ENCODE peak calls at places on chromosomes 6 and 20, in four cellular contexts. One of them, this sample, is unnamed.

GRCh38 chr20:25283221-25283951 is 35.5 kb downstream of the PYGB start:
- DNase-seq in left cardiac atrium: peak
- DNase-seq in SK-N-DZ: no peak
- DNase-seq in ACHN: no peak
- DNase-seq in this sample: no peak

GRCh38 chr6:148704539-148704938 is 42.3 kb upstream of the UST start:
- DNase-seq in left cardiac atrium: no peak
- DNase-seq in SK-N-DZ: no peak
- DNase-seq in ACHN: no peak
- DNase-seq in this sample: no peak

GRCh38 chr20:22700387-22700786 is 116.0 kb upstream of the FOXA2 start:
- DNase-seq in left cardiac atrium: no peak
- DNase-seq in SK-N-DZ: no peak
- DNase-seq in ACHN: no peak
- DNase-seq in this sample: no peak

GRCh38 chr6:41705329-41705995 is 29.9 kb downstream of the TFEB start:
- DNase-seq in left cardiac atrium: no peak
- DNase-seq in SK-N-DZ: no peak
- DNase-seq in ACHN: no peak
- DNase-seq in this sample: no peak

GRCh38 chr20:45405566-45406259 is 2.4 kb upstream of the DBNDD2 start:
- DNase-seq in left cardiac atrium: peak
- DNase-seq in SK-N-DZ: peak
- DNase-seq in ACHN: peak
- DNase-seq in this sample: no peak

GRCh38 chr6:106511274-106512047 is 117.8 kb downstream of the RTN4IP1 start:
- DNase-seq in left cardiac atrium: peak
- DNase-seq in SK-N-DZ: no peak
- DNase-seq in ACHN: peak
- DNase-seq in this sample: no peak

GRCh38 chr20:62776692-62777527 is 19.4 kb upstream of the MRGBP start:
- DNase-seq in left cardiac atrium: no peak
- DNase-seq in SK-N-DZ: peak
- DNase-seq in ACHN: peak
- DNase-seq in this sample: no peak

GRCh38 chr6:169997930-169998218 is 246.5 kb downstream of the ERMARD start:
- DNase-seq in left cardiac atrium: no peak
- DNase-seq in SK-N-DZ: no peak
- DNase-seq in ACHN: no peak
- DNase-seq in this sample: no peak

GRCh38 chr20:36854343-36855240 is 21.3 kb upstream of the TLDC2 start:
- DNase-seq in left cardiac atrium: no peak
- DNase-seq in SK-N-DZ: no peak
- DNase-seq in ACHN: no peak
- DNase-seq in this sample: no peak

GRCh38 chr6:169266261-169266660 is 12.6 kb upstream of the THBS2 start:
- DNase-seq in left cardiac atrium: no peak
- DNase-seq in SK-N-DZ: no peak
- DNase-seq in ACHN: no peak
- DNase-seq in this sample: no peak

GRCh38 chr20:9740486-9740885 is 98.4 kb downstream of the PAK5 start:
- DNase-seq in left cardiac atrium: no peak
- DNase-seq in SK-N-DZ: no peak
- DNase-seq in ACHN: no peak
- DNase-seq in this sample: no peak

GRCh38 chr6:108836061-108836460 is 12.2 kb upstream of the ARMC2 start:
- DNase-seq in left cardiac atrium: no peak
- DNase-seq in SK-N-DZ: no peak
- DNase-seq in ACHN: no peak
- DNase-seq in this sample: no peak

GRCh38 chr20:2042400-2042799 is 48.5 kb upstream of the PDYN start:
- DNase-seq in left cardiac atrium: no peak
- DNase-seq in SK-N-DZ: no peak
- DNase-seq in ACHN: peak
- DNase-seq in this sample: no peak

GRCh38 chr20:58372836-58373235 is 16.2 kb upstream of the VAPB start:
- DNase-seq in left cardiac atrium: no peak
- DNase-seq in SK-N-DZ: no peak
- DNase-seq in ACHN: no peak
- DNase-seq in this sample: no peak

GRCh38 chr20:32793059-32793458 is 26.7 kb upstream of the MAPRE1 start:
- DNase-seq in left cardiac atrium: no peak
- DNase-seq in SK-N-DZ: no peak
- DNase-seq in ACHN: no peak
- DNase-seq in this sample: no peak

GRCh38 chr6:143743256-143744166 is 65.7 kb downstream of the PHACTR2 start:
- DNase-seq in left cardiac atrium: no peak
- DNase-seq in SK-N-DZ: no peak
- DNase-seq in ACHN: no peak
- DNase-seq in this sample: no peak

GRCh38 chr20:59776059-59776603 is 157.3 kb downstream of the SYCP2 start:
- DNase-seq in left cardiac atrium: no peak
- DNase-seq in SK-N-DZ: no peak
- DNase-seq in ACHN: no peak
- DNase-seq in this sample: no peak

GRCh38 chr20:35870541-35871307 is 83.6 kb downstream of the SCAND1 start:
- DNase-seq in left cardiac atrium: no peak
- DNase-seq in SK-N-DZ: no peak
- DNase-seq in ACHN: peak
- DNase-seq in this sample: no peak

GRCh38 chr20:2385496-2385895 is 4.8 kb downstream of the TGM6 start:
- DNase-seq in left cardiac atrium: no peak
- DNase-seq in SK-N-DZ: no peak
- DNase-seq in ACHN: no peak
- DNase-seq in this sample: no peak

GRCh38 chr6:44771647-44772415 is 384.3 kb downstream of the CDC5L start:
- DNase-seq in left cardiac atrium: no peak
- DNase-seq in SK-N-DZ: no peak
- DNase-seq in ACHN: no peak
- DNase-seq in this sample: no peak

GRCh38 chr6:108133594-108134179 is 32.1 kb upstream of the NR2E1 start:
- DNase-seq in left cardiac atrium: peak
- DNase-seq in SK-N-DZ: peak
- DNase-seq in ACHN: peak
- DNase-seq in this sample: no peak

GRCh38 chr6:22699046-22699639 is 129.8 kb downstream of the HDGFL1 start:
- DNase-seq in left cardiac atrium: no peak
- DNase-seq in SK-N-DZ: peak
- DNase-seq in ACHN: no peak
- DNase-seq in this sample: no peak

GRCh38 chr6:44708208-44708607 is 320.7 kb downstream of the CDC5L start:
- DNase-seq in left cardiac atrium: no peak
- DNase-seq in SK-N-DZ: peak
- DNase-seq in ACHN: no peak
- DNase-seq in this sample: no peak

GRCh38 chr20:8578191-8578690 is 446.2 kb downstream of the PLCB1 start:
- DNase-seq in left cardiac atrium: no peak
- DNase-seq in SK-N-DZ: no peak
- DNase-seq in ACHN: no peak
- DNase-seq in this sample: no peak

GRCh38 chr20:3449319-3449718 is 21.5 kb upstream of the ATRN start:
- DNase-seq in left cardiac atrium: no peak
- DNase-seq in SK-N-DZ: no peak
- DNase-seq in ACHN: no peak
- DNase-seq in this sample: no peak

GRCh38 chr6:166656269-166657206 is 29.5 kb upstream of the RPS6KA2 start:
- DNase-seq in left cardiac atrium: no peak
- DNase-seq in SK-N-DZ: no peak
- DNase-seq in ACHN: no peak
- DNase-seq in this sample: no peak

This sample was measured in stimulated activated naive B cell treated with anti-CD40 and anti-IgM and Interleukin-4, amounts not matched to agents 10 μg/mL and 1 μg/mL and 100 μg/mL, for 72 hours.